ENCODE peak calls at places on chromosomes 1 and 21, in ten cellular contexts. N, S, C, M, U, I, Y, O, K and X are unnamed samples.

GRCh38 chr1:3185896-3186525 is 117.0 kb downstream of the PRDM16 start:
- DNase-seq in N (no peak), S (no peak), C (no peak), M (no peak), U (no peak), I (no peak), Y (no peak), O (no peak), K (no peak), X (no peak)

GRCh38 chr1:53521900-53522552 is 62.8 kb downstream of the DMRTB1 start:
- DNase-seq in N (no peak), S (no peak), C (no peak), M (no peak), U (no peak), I (no peak), Y (no peak), O (no peak), K (no peak), X (no peak)

GRCh38 chr1:66575739-66576138 is 41.8 kb downstream of the SGIP1 start:
- DNase-seq in N (peak; percentile 36), S (no peak), C (no peak), M (peak; percentile 95), U (no peak), I (no peak), Y (no peak), O (no peak), K (no peak), X (no peak)

GRCh38 chr1:93394514-93394913 is 48.8 kb downstream of the DR1 start:
- DNase-seq in N (no peak), S (peak; percentile 5), C (no peak), M (no peak), U (no peak), I (no peak), Y (no peak), O (no peak), K (no peak), X (no peak)

GRCh38 chr1:74584185-74584584 is 71.8 kb upstream of the LRRC53 start:
- DNase-seq in N (no peak), S (peak; percentile 20), C (no peak), M (no peak), U (no peak), I (no peak), Y (no peak), O (no peak), K (no peak), X (no peak)

GRCh38 chr1:226608699-226609505 is 60.3 kb downstream of the STUM start:
- DNase-seq in N (peak; percentile 65), S (peak; percentile 63), C (peak; percentile 64), M (peak; percentile 15), U (peak; percentile 69), I (peak; percentile 80), Y (peak; percentile 86), O (peak; percentile 76), K (peak; percentile 87), X (peak; percentile 68)

GRCh38 chr1:45767035-45767434 is 16.6 kb upstream of the IPP start:
- DNase-seq in N (no peak), S (peak; percentile 50), C (no peak), M (no peak), U (no peak), I (no peak), Y (no peak), O (no peak), K (no peak), X (no peak)

GRCh38 chr1:44783697-44784093 is 4.3 kb downstream of the BEST4 start:
- DNase-seq in N (no peak), S (no peak), C (no peak), M (no peak), U (no peak), I (no peak), Y (no peak), O (no peak), K (no peak), X (no peak)

GRCh38 chr21:25558123-25558522 is 49.2 kb downstream of the MRPL39 start:
- DNase-seq in N (no peak), S (no peak), C (no peak), M (no peak), U (no peak), I (no peak), Y (no peak), O (no peak), K (no peak), X (no peak)

GRCh38 chr1:46423574-46424240 is 29.6 kb downstream of the FAAH start:
- DNase-seq in N (no peak), S (no peak), C (no peak), M (no peak), U (no peak), I (no peak), Y (no peak), O (peak; percentile 43), K (no peak), X (no peak)

GRCh38 chr1:227753999-227754764 is 18.9 kb downstream of the SNAP47 start:
- DNase-seq in N (peak; percentile 68), S (no peak), C (peak; percentile 71), M (no peak), U (no peak), I (no peak), Y (no peak), O (peak; percentile 88), K (no peak), X (no peak)

GRCh38 chr1:8711873-8712412 is 105.5 kb downstream of the RERE start:
- DNase-seq in N (no peak), S (no peak), C (no peak), M (no peak), U (no peak), I (no peak), Y (no peak), O (no peak), K (no peak), X (no peak)

GRCh38 chr1:234607091-234608025 is 2.6 kb downstream of the IRF2BP2 start:
- DNase-seq in N (no peak), S (peak; percentile 68), C (peak; percentile 33), M (no peak), U (peak; percentile 60), I (no peak), Y (peak; percentile 17), O (peak; percentile 66), K (no peak), X (peak; percentile 12)

GRCh38 chr1:195584870-195585624 is 1023.2 kb downstream of the KCNT2 start:
- DNase-seq in N (no peak), S (peak; percentile 47), C (no peak), M (no peak), U (no peak), I (no peak), Y (peak; percentile 29), O (no peak), K (no peak), X (no peak)

GRCh38 chr1:153534226-153534932 is 1.4 kb downstream of the S100A6 start:
- DNase-seq in N (no peak), S (peak; percentile 85), C (no peak), M (no peak), U (peak; percentile 55), I (no peak), Y (no peak), O (no peak), K (no peak), X (no peak)

GRCh38 chr1:100109554-100110066 is 23.1 kb downstream of the SASS6 start:
- DNase-seq in N (no peak), S (no peak), C (no peak), M (no peak), U (no peak), I (no peak), Y (no peak), O (no peak), K (no peak), X (no peak)

GRCh38 chr1:42177551-42177981 is 13.0 kb upstream of the GUCA2A start:
- DNase-seq in N (peak; percentile 44), S (peak; percentile 59), C (no peak), M (peak; percentile 58), U (no peak), I (no peak), Y (no peak), O (no peak), K (no peak), X (no peak)

GRCh38 chr1:54365020-54365797 is 41.0 kb downstream of the SSBP3 start:
- DNase-seq in N (no peak), S (no peak), C (no peak), M (no peak), U (no peak), I (no peak), Y (no peak), O (no peak), K (no peak), X (no peak)

GRCh38 chr1:15362096-15362736 is 47.5 kb upstream of the EFHD2 start:
- DNase-seq in N (no peak), S (no peak), C (no peak), M (no peak), U (no peak), I (peak; percentile 39), Y (no peak), O (no peak), K (no peak), X (no peak)